ENCODE peak calls at places on chromosomes 5 and 9, in four cellular contexts. One of them, this sample, is unnamed.

GRCh38 chr5:1111727-1112289 is at the start of gene SLC12A7:
- DNase-seq in fibroblast of mammary gland: no peak
- DNase-seq in body of pancreas: peak
- DNase-seq in choroid plexus epithelial cell: no peak
- DNase-seq in this sample: no peak

GRCh38 chr9:120891255-120891954 is 14.4 kb upstream of the PHF19 start:
- DNase-seq in choroid plexus epithelial cell: no peak
- DNase-seq in body of pancreas: no peak
- DNase-seq in fibroblast of mammary gland: peak
- DNase-seq in this sample: peak

GRCh38 chr9:1871486-1872181 is 143.5 kb upstream of the SMARCA2 start:
- DNase-seq in fibroblast of mammary gland: no peak
- DNase-seq in body of pancreas: no peak
- DNase-seq in choroid plexus epithelial cell: peak
- DNase-seq in this sample: no peak

GRCh38 chr5:44574626-44575025 is 185.4 kb upstream of the FGF10 start:
- DNase-seq in body of pancreas: no peak
- DNase-seq in choroid plexus epithelial cell: no peak
- DNase-seq in fibroblast of mammary gland: peak
- DNase-seq in this sample: no peak

GRCh38 chr5:97181856-97182545 is 1.0 kb downstream of the RIOK2 start:
- DNase-seq in fibroblast of mammary gland: peak
- DNase-seq in body of pancreas: no peak
- DNase-seq in choroid plexus epithelial cell: peak
- DNase-seq in this sample: peak

GRCh38 chr9:22214497-22215031 is 205.5 kb upstream of the CDKN2B start:
- DNase-seq in fibroblast of mammary gland: peak
- DNase-seq in choroid plexus epithelial cell: peak
- DNase-seq in body of pancreas: peak
- DNase-seq in this sample: peak

GRCh38 chr5:15914603-15915002 is 265.0 kb downstream of the MARCHF11 start:
- DNase-seq in fibroblast of mammary gland: peak
- DNase-seq in choroid plexus epithelial cell: peak
- DNase-seq in body of pancreas: no peak
- DNase-seq in this sample: peak

GRCh38 chr5:138282918-138283742 is 8.7 kb upstream of the GFRA3 start:
- DNase-seq in body of pancreas: peak
- DNase-seq in fibroblast of mammary gland: peak
- DNase-seq in choroid plexus epithelial cell: peak
- DNase-seq in this sample: peak

GRCh38 chr5:32174011-32174866 is at the start of gene GOLPH3:
- DNase-seq in choroid plexus epithelial cell: peak
- DNase-seq in body of pancreas: peak
- DNase-seq in fibroblast of mammary gland: peak
- DNase-seq in this sample: peak

GRCh38 chr9:32523910-32524309 is 2.1 kb downstream of the RIGI start:
- DNase-seq in body of pancreas: no peak
- DNase-seq in choroid plexus epithelial cell: no peak
- DNase-seq in fibroblast of mammary gland: no peak
- DNase-seq in this sample: no peak

GRCh38 chr9:32524558-32525461 is 1.2 kb downstream of the RIGI start:
- DNase-seq in body of pancreas: peak
- DNase-seq in fibroblast of mammary gland: no peak
- DNase-seq in choroid plexus epithelial cell: peak
- DNase-seq in this sample: peak

GRCh38 chr9:32525506-32525905 is 490 bp downstream of the RIGI start:
- DNase-seq in choroid plexus epithelial cell: peak
- DNase-seq in fibroblast of mammary gland: peak
- DNase-seq in body of pancreas: peak
- DNase-seq in this sample: peak

GRCh38 chr9:32526042-32526706 is at the start of gene RIGI:
- DNase-seq in fibroblast of mammary gland: peak
- DNase-seq in choroid plexus epithelial cell: peak
- DNase-seq in body of pancreas: peak
- DNase-seq in this sample: peak

GRCh38 chr9:32526707-32527048 is 682 bp upstream of the RIGI start:
- DNase-seq in body of pancreas: no peak
- DNase-seq in fibroblast of mammary gland: no peak
- DNase-seq in choroid plexus epithelial cell: no peak
- DNase-seq in this sample: no peak
- TF ChIP-seq CTCF in body of pancreas: no peak
- TF ChIP-seq CTCF in fibroblast of mammary gland: no peak
- TF ChIP-seq CTCF in choroid plexus epithelial cell: no peak
- TF ChIP-seq CTCF in this sample: no peak

GRCh38 chr5:25567881-25568280 is 923.1 kb upstream of the CDH10 start:
- DNase-seq in choroid plexus epithelial cell: no peak
- DNase-seq in body of pancreas: no peak
- DNase-seq in fibroblast of mammary gland: no peak
- DNase-seq in this sample: no peak
- H3K4me3 ChIP-seq in choroid plexus epithelial cell: no peak
- H3K4me3 ChIP-seq in body of pancreas: no peak
- H3K4me3 ChIP-seq in fibroblast of mammary gland: no peak
- H3K4me3 ChIP-seq in this sample: no peak

DNA sequence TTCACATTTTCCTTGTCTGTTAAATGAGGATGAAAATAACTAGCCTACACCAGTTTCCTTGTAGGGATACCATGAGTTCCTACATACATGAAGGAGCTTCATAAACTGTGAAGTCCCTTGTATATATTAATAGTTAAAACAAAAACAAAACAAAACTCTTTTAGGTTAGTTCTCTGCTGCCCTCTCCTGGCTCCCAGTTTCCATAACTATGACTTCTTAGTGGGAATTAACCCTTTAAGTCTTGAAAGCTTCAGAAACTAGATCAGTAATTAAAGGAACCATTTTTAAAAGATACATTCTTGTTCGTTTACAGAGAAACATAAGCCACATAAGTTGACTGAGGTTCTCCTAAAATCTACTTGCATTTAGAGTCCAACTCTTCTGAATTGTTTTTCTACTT is 500.0 kb upstream of the C9orf72 start:
- DNase-seq in fibroblast of mammary gland: peak
- DNase-seq in body of pancreas: peak
- DNase-seq in choroid plexus epithelial cell: peak
- DNase-seq in this sample: peak
- TF ChIP-seq CTCF in fibroblast of mammary gland: peak
- TF ChIP-seq CTCF in body of pancreas: peak
- TF ChIP-seq CTCF in choroid plexus epithelial cell: peak
- TF ChIP-seq CTCF in this sample: peak

GRCh38 chr5:169696621-169697517 is 59.8 kb downstream of the DOCK2 start:
- DNase-seq in body of pancreas: no peak
- DNase-seq in choroid plexus epithelial cell: peak
- DNase-seq in fibroblast of mammary gland: peak
- DNase-seq in this sample: no peak
- H3K4me3 ChIP-seq in body of pancreas: no peak
- H3K4me3 ChIP-seq in choroid plexus epithelial cell: no peak
- H3K4me3 ChIP-seq in fibroblast of mammary gland: no peak
- H3K4me3 ChIP-seq in this sample: no peak

DNA sequence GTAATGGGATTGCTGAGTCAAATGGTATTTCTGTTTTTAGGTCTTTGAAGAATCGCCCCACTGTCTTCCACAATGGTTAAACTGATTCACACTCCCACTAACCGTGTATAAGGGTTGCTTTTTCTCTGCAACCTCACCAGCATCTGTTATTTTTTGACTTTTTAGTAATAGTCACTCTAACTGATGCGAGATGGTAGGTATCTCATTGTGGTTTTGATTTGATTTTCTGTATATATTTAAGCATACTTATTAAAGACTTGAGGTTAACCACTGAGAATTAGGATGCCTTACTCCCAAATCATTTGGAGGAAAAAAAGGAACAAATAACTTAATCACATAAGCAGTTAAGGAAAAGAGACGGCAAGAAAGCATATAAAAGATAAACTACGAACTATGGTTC is 181.6 kb upstream of the FST start:
- DNase-seq in body of pancreas: no peak
- DNase-seq in fibroblast of mammary gland: peak
- DNase-seq in choroid plexus epithelial cell: no peak
- DNase-seq in this sample: peak
- TF ChIP-seq CTCF in body of pancreas: no peak
- TF ChIP-seq CTCF in fibroblast of mammary gland: no peak
- TF ChIP-seq CTCF in choroid plexus epithelial cell: no peak
- TF ChIP-seq CTCF in this sample: no peak

DNA sequence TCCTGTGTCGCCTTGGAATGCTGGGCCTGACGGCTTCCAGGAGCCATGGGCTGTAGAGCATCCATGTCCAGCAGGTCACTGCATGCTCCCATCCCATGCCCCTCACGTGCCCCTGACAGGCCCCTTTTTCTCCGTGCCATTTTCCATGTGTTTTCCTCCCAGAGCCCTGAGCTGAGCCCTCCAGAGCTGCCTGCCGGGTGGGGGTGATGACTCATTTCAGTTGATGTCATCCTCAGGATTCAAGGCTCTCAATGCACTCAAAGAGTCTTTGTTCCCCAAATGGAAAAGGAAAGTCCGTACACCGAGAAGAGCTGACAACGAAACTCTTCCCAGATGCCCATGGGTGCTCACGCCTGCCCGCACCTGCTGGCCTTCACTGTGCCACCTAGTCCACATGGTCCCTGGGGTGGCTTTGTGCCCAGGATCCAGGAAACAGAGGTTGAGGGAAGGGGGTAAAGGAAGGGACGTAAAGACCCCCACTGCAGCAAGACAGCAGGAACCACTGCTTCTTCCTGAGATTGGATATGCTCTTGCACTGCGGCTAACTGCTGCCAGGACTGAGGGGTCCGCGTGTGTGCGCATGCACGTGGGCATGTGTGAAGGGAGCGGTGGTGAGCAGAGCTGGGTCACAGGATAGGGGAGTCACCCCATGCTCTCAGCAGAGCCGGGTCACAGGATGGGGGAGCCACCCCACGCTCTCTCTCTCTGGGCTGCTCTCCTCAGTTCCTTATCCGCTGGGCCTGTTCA is 27.6 kb downstream of the COL15A1 start:
- DNase-seq in choroid plexus epithelial cell: peak
- DNase-seq in fibroblast of mammary gland: peak
- DNase-seq in body of pancreas: no peak
- DNase-seq in this sample: peak
- H3K4me3 ChIP-seq in choroid plexus epithelial cell: no peak
- H3K4me3 ChIP-seq in fibroblast of mammary gland: no peak
- H3K4me3 ChIP-seq in body of pancreas: no peak
- H3K4me3 ChIP-seq in this sample: no peak

GRCh38 chr5:74016373-74016772 is 390.4 kb downstream of the ARHGEF28 start:
- DNase-seq in fibroblast of mammary gland: no peak
- DNase-seq in choroid plexus epithelial cell: no peak
- DNase-seq in body of pancreas: no peak
- DNase-seq in this sample: no peak
- TF ChIP-seq CTCF in fibroblast of mammary gland: peak
- TF ChIP-seq CTCF in choroid plexus epithelial cell: peak
- TF ChIP-seq CTCF in body of pancreas: no peak
- TF ChIP-seq CTCF in this sample: peak

GRCh38 chr5:64690104-64690416 is 243 bp upstream of the SHISAL2B start:
- DNase-seq in body of pancreas: no peak
- DNase-seq in choroid plexus epithelial cell: no peak
- DNase-seq in fibroblast of mammary gland: no peak
- DNase-seq in this sample: no peak
- H3K4me3 ChIP-seq in body of pancreas: no peak
- H3K4me3 ChIP-seq in choroid plexus epithelial cell: peak
- H3K4me3 ChIP-seq in fibroblast of mammary gland: no peak
- H3K4me3 ChIP-seq in this sample: peak

DNA sequence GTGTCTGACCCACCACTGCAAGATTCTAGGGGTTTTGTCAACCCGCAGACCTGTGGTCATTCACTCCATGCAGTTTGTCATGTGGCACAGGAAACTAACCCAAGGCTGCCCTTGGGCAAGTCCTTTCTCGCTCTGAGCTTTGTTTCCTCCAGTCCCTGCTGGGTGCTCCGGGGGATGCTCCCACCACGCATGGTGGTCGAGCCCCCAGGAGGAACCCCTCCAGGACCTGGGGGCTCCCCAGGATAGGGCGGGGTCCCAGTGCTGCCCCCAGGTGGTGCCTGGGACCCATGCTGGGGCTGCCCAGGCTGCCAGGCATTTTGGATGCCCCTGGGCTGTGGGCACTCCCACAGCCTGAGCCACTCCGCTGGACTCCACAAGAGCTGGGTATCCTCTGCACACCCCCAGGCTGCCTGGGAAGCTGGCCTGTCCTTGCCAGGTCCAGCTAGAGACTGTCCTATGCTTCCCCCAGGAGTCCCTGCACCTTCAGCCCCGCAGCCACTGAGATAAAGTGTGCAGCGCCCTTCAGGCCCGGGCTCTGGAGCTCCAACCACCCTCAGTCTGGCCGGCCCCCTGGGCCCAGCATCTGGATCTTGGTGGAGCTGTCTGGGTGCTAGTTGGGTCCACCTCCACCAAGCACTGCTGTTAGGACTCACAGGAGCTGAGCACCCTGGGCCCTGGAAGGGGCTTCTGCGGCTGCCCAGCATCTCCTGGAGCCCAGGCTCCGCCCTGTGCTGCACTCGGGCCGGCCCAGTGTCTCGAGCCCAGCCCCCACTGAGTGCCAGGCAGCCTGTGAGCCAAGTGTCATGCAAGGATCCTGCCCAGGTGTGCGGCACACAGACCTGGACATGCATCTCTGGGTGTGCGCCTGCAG is 104.3 kb downstream of the PHF2 start:
- DNase-seq in body of pancreas: no peak
- DNase-seq in fibroblast of mammary gland: no peak
- DNase-seq in choroid plexus epithelial cell: no peak
- DNase-seq in this sample: no peak
- TF ChIP-seq CTCF in body of pancreas: no peak
- TF ChIP-seq CTCF in fibroblast of mammary gland: no peak
- TF ChIP-seq CTCF in choroid plexus epithelial cell: peak
- TF ChIP-seq CTCF in this sample: no peak